ENCODE peak calls at places on chromosomes 5 and 9, in eight cellular contexts. One of them, this sample, is unnamed.

GRCh38 chr5:36041537-36041845 is 25.2 kb downstream of the UGT3A2 start:
- DNase-seq in cerebellum: no peak
- DNase-seq in Kasumi-1: no peak
- DNase-seq in foreskin keratinocyte: no peak
- DNase-seq in heart right ventricle: no peak
- DNase-seq in skeletal muscle cell: no peak
- DNase-seq in activated effector memory CD4-positive, alpha-beta T cell treated with Interleukin-2 at 50 U/mL for 16 hours: no peak
- DNase-seq in ovary: no peak
- DNase-seq in this sample: no peak

GRCh38 chr5:191036-191948 is at the start of gene LRRC14B:
- DNase-seq in activated effector memory CD4-positive, alpha-beta T cell treated with Interleukin-2 at 50 U/mL for 16 hours: no peak
- DNase-seq in ovary: no peak
- DNase-seq in heart right ventricle: peak
- DNase-seq in skeletal muscle cell: no peak
- DNase-seq in foreskin keratinocyte: no peak
- DNase-seq in cerebellum: peak
- DNase-seq in Kasumi-1: no peak
- DNase-seq in this sample: peak

GRCh38 chr9:20558609-20559016 is 63.7 kb downstream of the MLLT3 start:
- DNase-seq in cerebellum: no peak
- DNase-seq in Kasumi-1: no peak
- DNase-seq in heart right ventricle: no peak
- DNase-seq in foreskin keratinocyte: peak
- DNase-seq in skeletal muscle cell: peak
- DNase-seq in activated effector memory CD4-positive, alpha-beta T cell treated with Interleukin-2 at 50 U/mL for 16 hours: no peak
- DNase-seq in ovary: no peak
- DNase-seq in this sample: peak

GRCh38 chr9:114958021-114958846 is 27.8 kb upstream of the TNFSF8 start:
- DNase-seq in cerebellum: no peak
- DNase-seq in skeletal muscle cell: no peak
- DNase-seq in ovary: no peak
- DNase-seq in heart right ventricle: peak
- DNase-seq in foreskin keratinocyte: no peak
- DNase-seq in activated effector memory CD4-positive, alpha-beta T cell treated with Interleukin-2 at 50 U/mL for 16 hours: peak
- DNase-seq in Kasumi-1: peak
- DNase-seq in this sample: no peak

GRCh38 chr5:76264681-76265080 is 138.4 kb upstream of the IQGAP2 start:
- DNase-seq in heart right ventricle: no peak
- DNase-seq in activated effector memory CD4-positive, alpha-beta T cell treated with Interleukin-2 at 50 U/mL for 16 hours: no peak
- DNase-seq in cerebellum: no peak
- DNase-seq in skeletal muscle cell: no peak
- DNase-seq in Kasumi-1: no peak
- DNase-seq in foreskin keratinocyte: no peak
- DNase-seq in ovary: no peak
- DNase-seq in this sample: no peak

GRCh38 chr5:1552469-1553255 is 28.9 kb upstream of the LPCAT1 start:
- DNase-seq in Kasumi-1: no peak
- DNase-seq in heart right ventricle: peak
- DNase-seq in activated effector memory CD4-positive, alpha-beta T cell treated with Interleukin-2 at 50 U/mL for 16 hours: no peak
- DNase-seq in skeletal muscle cell: no peak
- DNase-seq in cerebellum: peak
- DNase-seq in ovary: no peak
- DNase-seq in foreskin keratinocyte: no peak
- DNase-seq in this sample: peak

GRCh38 chr5:79285833-79286232 is 49.9 kb downstream of the JMY start:
- DNase-seq in cerebellum: no peak
- DNase-seq in activated effector memory CD4-positive, alpha-beta T cell treated with Interleukin-2 at 50 U/mL for 16 hours: no peak
- DNase-seq in foreskin keratinocyte: no peak
- DNase-seq in Kasumi-1: no peak
- DNase-seq in skeletal muscle cell: no peak
- DNase-seq in heart right ventricle: no peak
- DNase-seq in ovary: no peak
- DNase-seq in this sample: no peak

GRCh38 chr9:123860603-123861002 is 69.3 kb downstream of the DENND1A start:
- DNase-seq in cerebellum: no peak
- DNase-seq in skeletal muscle cell: no peak
- DNase-seq in Kasumi-1: no peak
- DNase-seq in heart right ventricle: no peak
- DNase-seq in ovary: no peak
- DNase-seq in foreskin keratinocyte: no peak
- DNase-seq in activated effector memory CD4-positive, alpha-beta T cell treated with Interleukin-2 at 50 U/mL for 16 hours: no peak
- DNase-seq in this sample: no peak

GRCh38 chr5:177610131-177610769 is 10.3 kb downstream of the B4GALT7 start:
- DNase-seq in ovary: no peak
- DNase-seq in activated effector memory CD4-positive, alpha-beta T cell treated with Interleukin-2 at 50 U/mL for 16 hours: no peak
- DNase-seq in cerebellum: no peak
- DNase-seq in skeletal muscle cell: no peak
- DNase-seq in Kasumi-1: no peak
- DNase-seq in heart right ventricle: no peak
- DNase-seq in foreskin keratinocyte: no peak
- DNase-seq in this sample: no peak

GRCh38 chr9:99352786-99353185 is 130.7 kb downstream of the SEC61B start:
- DNase-seq in cerebellum: no peak
- DNase-seq in Kasumi-1: no peak
- DNase-seq in ovary: no peak
- DNase-seq in activated effector memory CD4-positive, alpha-beta T cell treated with Interleukin-2 at 50 U/mL for 16 hours: no peak
- DNase-seq in skeletal muscle cell: peak
- DNase-seq in heart right ventricle: no peak
- DNase-seq in foreskin keratinocyte: no peak
- DNase-seq in this sample: no peak

GRCh38 chr9:109150925-109151547 is 16.0 kb downstream of the FRRS1L start:
- DNase-seq in ovary: no peak
- DNase-seq in heart right ventricle: no peak
- DNase-seq in cerebellum: no peak
- DNase-seq in activated effector memory CD4-positive, alpha-beta T cell treated with Interleukin-2 at 50 U/mL for 16 hours: no peak
- DNase-seq in skeletal muscle cell: no peak
- DNase-seq in Kasumi-1: no peak
- DNase-seq in foreskin keratinocyte: no peak
- DNase-seq in this sample: no peak

GRCh38 chr9:109401169-109401989 is 80.5 kb upstream of the EPB41L4B start:
- DNase-seq in foreskin keratinocyte: peak
- DNase-seq in ovary: no peak
- DNase-seq in Kasumi-1: peak
- DNase-seq in activated effector memory CD4-positive, alpha-beta T cell treated with Interleukin-2 at 50 U/mL for 16 hours: no peak
- DNase-seq in heart right ventricle: no peak
- DNase-seq in cerebellum: peak
- DNase-seq in skeletal muscle cell: no peak
- DNase-seq in this sample: no peak

GRCh38 chr5:59107692-59108091 is 524.8 kb downstream of the RAB3C start:
- DNase-seq in heart right ventricle: no peak
- DNase-seq in cerebellum: no peak
- DNase-seq in skeletal muscle cell: peak
- DNase-seq in ovary: no peak
- DNase-seq in Kasumi-1: no peak
- DNase-seq in foreskin keratinocyte: no peak
- DNase-seq in activated effector memory CD4-positive, alpha-beta T cell treated with Interleukin-2 at 50 U/mL for 16 hours: no peak
- DNase-seq in this sample: peak

GRCh38 chr5:82387041-82387818 is 109.1 kb upstream of the RPS23 start:
- DNase-seq in ovary: no peak
- DNase-seq in heart right ventricle: no peak
- DNase-seq in foreskin keratinocyte: no peak
- DNase-seq in activated effector memory CD4-positive, alpha-beta T cell treated with Interleukin-2 at 50 U/mL for 16 hours: no peak
- DNase-seq in Kasumi-1: no peak
- DNase-seq in cerebellum: no peak
- DNase-seq in skeletal muscle cell: no peak
- DNase-seq in this sample: no peak

GRCh38 chr9:123043081-123043939 is 9.8 kb downstream of the GPR21 start:
- DNase-seq in cerebellum: no peak
- DNase-seq in Kasumi-1: no peak
- DNase-seq in activated effector memory CD4-positive, alpha-beta T cell treated with Interleukin-2 at 50 U/mL for 16 hours: no peak
- DNase-seq in skeletal muscle cell: no peak
- DNase-seq in heart right ventricle: no peak
- DNase-seq in ovary: no peak
- DNase-seq in foreskin keratinocyte: no peak
- DNase-seq in this sample: no peak

GRCh38 chr5:149641000-149641576 is 59.8 kb downstream of the ARHGEF37 start:
- DNase-seq in heart right ventricle: peak
- DNase-seq in cerebellum: no peak
- DNase-seq in Kasumi-1: no peak
- DNase-seq in foreskin keratinocyte: no peak
- DNase-seq in activated effector memory CD4-positive, alpha-beta T cell treated with Interleukin-2 at 50 U/mL for 16 hours: no peak
- DNase-seq in ovary: peak
- DNase-seq in skeletal muscle cell: no peak
- DNase-seq in this sample: no peak

GRCh38 chr5:37111426-37112382 is 137.5 kb downstream of the CPLANE1 start:
- DNase-seq in ovary: no peak
- DNase-seq in skeletal muscle cell: no peak
- DNase-seq in cerebellum: no peak
- DNase-seq in heart right ventricle: no peak
- DNase-seq in activated effector memory CD4-positive, alpha-beta T cell treated with Interleukin-2 at 50 U/mL for 16 hours: no peak
- DNase-seq in foreskin keratinocyte: no peak
- DNase-seq in Kasumi-1: peak
- DNase-seq in this sample: no peak

GRCh38 chr9:136867480-136867879 is 1.4 kb upstream of the EDF1 start:
- DNase-seq in activated effector memory CD4-positive, alpha-beta T cell treated with Interleukin-2 at 50 U/mL for 16 hours: no peak
- DNase-seq in foreskin keratinocyte: no peak
- DNase-seq in heart right ventricle: no peak
- DNase-seq in ovary: no peak
- DNase-seq in Kasumi-1: no peak
- DNase-seq in cerebellum: no peak
- DNase-seq in skeletal muscle cell: no peak
- DNase-seq in this sample: no peak

GRCh38 chr5:67233075-67233474 is 36.5 kb upstream of the CD180 start:
- DNase-seq in ovary: no peak
- DNase-seq in activated effector memory CD4-positive, alpha-beta T cell treated with Interleukin-2 at 50 U/mL for 16 hours: no peak
- DNase-seq in cerebellum: no peak
- DNase-seq in heart right ventricle: no peak
- DNase-seq in Kasumi-1: no peak
- DNase-seq in foreskin keratinocyte: no peak
- DNase-seq in skeletal muscle cell: no peak
- DNase-seq in this sample: no peak

GRCh38 chr5:160339406-160340140 is 27.2 kb upstream of the CCNJL start:
- DNase-seq in heart right ventricle: no peak
- DNase-seq in activated effector memory CD4-positive, alpha-beta T cell treated with Interleukin-2 at 50 U/mL for 16 hours: no peak
- DNase-seq in foreskin keratinocyte: no peak
- DNase-seq in Kasumi-1: no peak
- DNase-seq in cerebellum: peak
- DNase-seq in ovary: no peak
- DNase-seq in skeletal muscle cell: no peak
- DNase-seq in this sample: peak

GRCh38 chr5:37816883-37817282 is 23.0 kb downstream of the GDNF start:
- DNase-seq in Kasumi-1: no peak
- DNase-seq in ovary: no peak
- DNase-seq in cerebellum: peak
- DNase-seq in heart right ventricle: no peak
- DNase-seq in foreskin keratinocyte: no peak
- DNase-seq in skeletal muscle cell: no peak
- DNase-seq in activated effector memory CD4-positive, alpha-beta T cell treated with Interleukin-2 at 50 U/mL for 16 hours: no peak
- DNase-seq in this sample: no peak

GRCh38 chr5:170482511-170482910 is 21.3 kb upstream of the KCNIP1 start:
- DNase-seq in cerebellum: no peak
- DNase-seq in ovary: no peak
- DNase-seq in activated effector memory CD4-positive, alpha-beta T cell treated with Interleukin-2 at 50 U/mL for 16 hours: no peak
- DNase-seq in heart right ventricle: no peak
- DNase-seq in foreskin keratinocyte: no peak
- DNase-seq in Kasumi-1: no peak
- DNase-seq in skeletal muscle cell: no peak
- DNase-seq in this sample: no peak

GRCh38 chr9:4662989-4663792 is 1.1 kb downstream of the PLPP6 start:
- DNase-seq in Kasumi-1: no peak
- DNase-seq in heart right ventricle: no peak
- DNase-seq in activated effector memory CD4-positive, alpha-beta T cell treated with Interleukin-2 at 50 U/mL for 16 hours: no peak
- DNase-seq in ovary: no peak
- DNase-seq in cerebellum: no peak
- DNase-seq in foreskin keratinocyte: no peak
- DNase-seq in skeletal muscle cell: no peak
- DNase-seq in this sample: no peak

GRCh38 chr5:97077246-97077645 is 65.2 kb downstream of the LIX1 start:
- DNase-seq in Kasumi-1: no peak
- DNase-seq in activated effector memory CD4-positive, alpha-beta T cell treated with Interleukin-2 at 50 U/mL for 16 hours: no peak
- DNase-seq in skeletal muscle cell: no peak
- DNase-seq in foreskin keratinocyte: no peak
- DNase-seq in heart right ventricle: no peak
- DNase-seq in cerebellum: no peak
- DNase-seq in ovary: no peak
- DNase-seq in this sample: no peak

GRCh38 chr5:72649449-72649848 is 142.2 kb upstream of the ZNF366 start:
- DNase-seq in skeletal muscle cell: no peak
- DNase-seq in cerebellum: no peak
- DNase-seq in Kasumi-1: peak
- DNase-seq in foreskin keratinocyte: no peak
- DNase-seq in activated effector memory CD4-positive, alpha-beta T cell treated with Interleukin-2 at 50 U/mL for 16 hours: no peak
- DNase-seq in ovary: no peak
- DNase-seq in heart right ventricle: no peak
- DNase-seq in this sample: no peak

GRCh38 chr9:26483991-26484390 is 408.6 kb downstream of the CAAP1 start:
- DNase-seq in skeletal muscle cell: no peak
- DNase-seq in ovary: no peak
- DNase-seq in activated effector memory CD4-positive, alpha-beta T cell treated with Interleukin-2 at 50 U/mL for 16 hours: no peak
- DNase-seq in cerebellum: no peak
- DNase-seq in Kasumi-1: no peak
- DNase-seq in heart right ventricle: no peak
- DNase-seq in foreskin keratinocyte: no peak
- DNase-seq in this sample: no peak

GRCh38 chr9:20462410-20462809 is 159.9 kb downstream of the MLLT3 start:
- DNase-seq in activated effector memory CD4-positive, alpha-beta T cell treated with Interleukin-2 at 50 U/mL for 16 hours: no peak
- DNase-seq in foreskin keratinocyte: no peak
- DNase-seq in Kasumi-1: no peak
- DNase-seq in heart right ventricle: no peak
- DNase-seq in ovary: no peak
- DNase-seq in cerebellum: no peak
- DNase-seq in skeletal muscle cell: no peak
- DNase-seq in this sample: no peak

GRCh38 chr5:125115180-125115495 is 368.7 kb upstream of the ZNF608 start:
- DNase-seq in foreskin keratinocyte: no peak
- DNase-seq in Kasumi-1: no peak
- DNase-seq in activated effector memory CD4-positive, alpha-beta T cell treated with Interleukin-2 at 50 U/mL for 16 hours: no peak
- DNase-seq in cerebellum: peak
- DNase-seq in skeletal muscle cell: no peak
- DNase-seq in ovary: no peak
- DNase-seq in heart right ventricle: no peak
- DNase-seq in this sample: no peak

GRCh38 chr9:131500939-131501541 is 1.7 kb upstream of the POMT1 start:
- DNase-seq in ovary: no peak
- DNase-seq in foreskin keratinocyte: peak
- DNase-seq in skeletal muscle cell: peak
- DNase-seq in heart right ventricle: no peak
- DNase-seq in activated effector memory CD4-positive, alpha-beta T cell treated with Interleukin-2 at 50 U/mL for 16 hours: peak
- DNase-seq in cerebellum: no peak
- DNase-seq in Kasumi-1: peak
- DNase-seq in this sample: no peak